ENCODE peak calls at places on chromosomes 3 and 15, in four cellular contexts. One of them, this sample, is unnamed.

GRCh38 chr3:30308131-30308530 is 298.3 kb upstream of the TGFBR2 start:
- DNase-seq in right cardiac atrium: no peak
- DNase-seq in substantia nigra: no peak
- DNase-seq in CD4-positive, alpha-beta memory T cell: no peak
- DNase-seq in this sample: no peak

GRCh38 chr15:98903377-98904018 is 104.1 kb downstream of the PGPEP1L start:
- DNase-seq in right cardiac atrium: no peak
- DNase-seq in substantia nigra: no peak
- DNase-seq in CD4-positive, alpha-beta memory T cell: no peak
- DNase-seq in this sample: no peak

GRCh38 chr3:39911465-39912309 is 102.3 kb downstream of the MYRIP start:
- DNase-seq in right cardiac atrium: peak
- DNase-seq in substantia nigra: no peak
- DNase-seq in CD4-positive, alpha-beta memory T cell: no peak
- DNase-seq in this sample: no peak

GRCh38 chr3:159824341-159824740 is 164.3 kb upstream of the IL12A start:
- DNase-seq in right cardiac atrium: no peak
- DNase-seq in substantia nigra: no peak
- DNase-seq in CD4-positive, alpha-beta memory T cell: no peak
- DNase-seq in this sample: no peak

GRCh38 chr3:36258381-36258780 is 121.9 kb upstream of the STAC start:
- DNase-seq in right cardiac atrium: no peak
- DNase-seq in substantia nigra: no peak
- DNase-seq in CD4-positive, alpha-beta memory T cell: no peak
- DNase-seq in this sample: no peak

GRCh38 chr3:42216820-42217416 is 49.1 kb downstream of the CCK start:
- DNase-seq in right cardiac atrium: no peak
- DNase-seq in substantia nigra: no peak
- DNase-seq in CD4-positive, alpha-beta memory T cell: peak
- DNase-seq in this sample: no peak

GRCh38 chr3:37445163-37445562 is 270.8 kb upstream of the LRRFIP2 start:
- DNase-seq in right cardiac atrium: no peak
- DNase-seq in substantia nigra: no peak
- DNase-seq in CD4-positive, alpha-beta memory T cell: no peak
- DNase-seq in this sample: no peak

GRCh38 chr3:177731644-177732268 is 534.5 kb upstream of the TBL1XR1 start:
- DNase-seq in right cardiac atrium: no peak
- DNase-seq in substantia nigra: no peak
- DNase-seq in CD4-positive, alpha-beta memory T cell: no peak
- DNase-seq in this sample: no peak

GRCh38 chr3:122982202-122983185 is 45.1 kb downstream of the SEMA5B start:
- DNase-seq in right cardiac atrium: peak
- DNase-seq in substantia nigra: peak
- DNase-seq in CD4-positive, alpha-beta memory T cell: no peak
- DNase-seq in this sample: peak

GRCh38 chr3:8254489-8254888 is 247.1 kb upstream of the LMCD1 start:
- DNase-seq in right cardiac atrium: no peak
- DNase-seq in substantia nigra: no peak
- DNase-seq in CD4-positive, alpha-beta memory T cell: no peak
- DNase-seq in this sample: no peak

GRCh38 chr3:191502583-191502982 is 41.6 kb downstream of the PYDC2 start:
- DNase-seq in right cardiac atrium: no peak
- DNase-seq in substantia nigra: no peak
- DNase-seq in CD4-positive, alpha-beta memory T cell: no peak
- DNase-seq in this sample: no peak

GRCh38 chr3:107760141-107760540 is 237.4 kb downstream of the BBX start:
- DNase-seq in right cardiac atrium: no peak
- DNase-seq in substantia nigra: no peak
- DNase-seq in CD4-positive, alpha-beta memory T cell: no peak
- DNase-seq in this sample: no peak

GRCh38 chr3:127759826-127760225 is 62.5 kb downstream of the MGLL start:
- DNase-seq in right cardiac atrium: peak
- DNase-seq in substantia nigra: no peak
- DNase-seq in CD4-positive, alpha-beta memory T cell: no peak
- DNase-seq in this sample: no peak

GRCh38 chr3:155190686-155191085 is 102.8 kb downstream of the STRIT1 start:
- DNase-seq in right cardiac atrium: no peak
- DNase-seq in substantia nigra: no peak
- DNase-seq in CD4-positive, alpha-beta memory T cell: no peak
- DNase-seq in this sample: no peak

GRCh38 chr3:170697803-170698350 is 112.0 kb upstream of the SLC7A14 start:
- DNase-seq in right cardiac atrium: no peak
- DNase-seq in substantia nigra: no peak
- DNase-seq in CD4-positive, alpha-beta memory T cell: no peak
- DNase-seq in this sample: no peak

GRCh38 chr3:152834354-152835310 is at the start of gene P2RY1:
- DNase-seq in right cardiac atrium: peak
- DNase-seq in substantia nigra: peak
- DNase-seq in CD4-positive, alpha-beta memory T cell: no peak
- DNase-seq in this sample: peak

GRCh38 chr3:152833089-152833488 is 1.8 kb upstream of the P2RY1 start:
- DNase-seq in right cardiac atrium: no peak
- DNase-seq in substantia nigra: no peak
- DNase-seq in CD4-positive, alpha-beta memory T cell: no peak
- DNase-seq in this sample: no peak

GRCh38 chr3:152836269-152836668 is 1.3 kb downstream of the P2RY1 start:
- DNase-seq in right cardiac atrium: no peak
- DNase-seq in substantia nigra: no peak
- DNase-seq in CD4-positive, alpha-beta memory T cell: no peak
- DNase-seq in this sample: no peak

GRCh38 chr3:152832046-152832445 is 2.9 kb upstream of the P2RY1 start:
- DNase-seq in right cardiac atrium: no peak
- DNase-seq in substantia nigra: no peak
- DNase-seq in CD4-positive, alpha-beta memory T cell: no peak
- DNase-seq in this sample: no peak

DNA sequence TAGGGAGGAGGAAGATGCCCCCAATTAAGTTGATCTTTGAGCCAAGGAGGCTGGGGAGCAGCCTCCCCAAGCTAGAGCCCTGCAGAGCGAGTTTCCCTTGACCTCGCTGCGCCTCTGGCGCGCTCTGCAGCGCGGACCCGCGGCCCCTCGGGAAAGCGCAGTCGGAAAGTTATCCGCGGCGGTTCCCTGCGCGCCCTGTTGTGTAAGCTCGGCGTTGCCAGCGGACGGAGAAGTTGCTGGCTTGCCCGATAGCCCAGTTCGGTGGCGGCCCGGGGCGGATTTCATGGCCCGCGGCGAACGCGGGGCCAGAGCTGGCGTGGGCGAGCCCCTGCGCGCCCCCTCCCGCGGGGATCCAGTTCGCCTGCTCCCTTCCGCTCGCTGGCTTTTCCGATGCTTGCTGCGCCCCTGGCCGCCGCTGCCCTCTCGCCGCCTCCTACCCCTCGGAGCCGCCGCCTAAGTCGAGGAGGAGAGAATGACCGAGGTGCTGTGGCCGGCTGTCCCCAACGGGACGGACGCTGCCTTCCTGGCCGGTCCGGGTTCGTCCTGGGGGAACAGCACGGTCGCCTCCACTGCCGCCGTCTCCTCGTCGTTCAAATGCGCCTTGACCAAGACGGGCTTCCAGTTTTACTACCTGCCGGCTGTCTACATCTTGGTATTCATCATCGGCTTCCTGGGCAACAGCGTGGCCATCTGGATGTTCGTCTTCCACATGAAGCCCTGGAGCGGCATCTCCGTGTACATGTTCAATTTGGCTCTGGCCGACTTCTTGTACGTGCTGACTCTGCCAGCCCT is 576 bp downstream of the P2RY1 start:
- DNase-seq in right cardiac atrium: peak
- DNase-seq in substantia nigra: peak
- DNase-seq in CD4-positive, alpha-beta memory T cell: no peak
- DNase-seq in this sample: peak
- H3K27ac ChIP-seq in right cardiac atrium: peak
- H3K27ac ChIP-seq in substantia nigra: no peak
- H3K27ac ChIP-seq in CD4-positive, alpha-beta memory T cell: no peak
- H3K27ac ChIP-seq in this sample: peak

GRCh38 chr3:52248816-52249547 is 3.4 kb downstream of the PPM1M start:
- DNase-seq in right cardiac atrium: peak
- DNase-seq in substantia nigra: peak
- DNase-seq in CD4-positive, alpha-beta memory T cell: no peak
- DNase-seq in this sample: no peak

GRCh38 chr3:52248165-52248541 is 2.6 kb downstream of the PPM1M start:
- DNase-seq in right cardiac atrium: peak
- DNase-seq in substantia nigra: no peak
- DNase-seq in CD4-positive, alpha-beta memory T cell: no peak
- DNase-seq in this sample: no peak

GRCh38 chr3:52246728-52247454 is 1.3 kb downstream of the PPM1M start:
- DNase-seq in right cardiac atrium: peak
- DNase-seq in substantia nigra: no peak
- DNase-seq in CD4-positive, alpha-beta memory T cell: peak
- DNase-seq in this sample: no peak

GRCh38 chr3:52246264-52246620 is 683 bp downstream of the PPM1M start:
- DNase-seq in right cardiac atrium: no peak
- DNase-seq in substantia nigra: no peak
- DNase-seq in CD4-positive, alpha-beta memory T cell: no peak
- DNase-seq in this sample: no peak

DNA sequence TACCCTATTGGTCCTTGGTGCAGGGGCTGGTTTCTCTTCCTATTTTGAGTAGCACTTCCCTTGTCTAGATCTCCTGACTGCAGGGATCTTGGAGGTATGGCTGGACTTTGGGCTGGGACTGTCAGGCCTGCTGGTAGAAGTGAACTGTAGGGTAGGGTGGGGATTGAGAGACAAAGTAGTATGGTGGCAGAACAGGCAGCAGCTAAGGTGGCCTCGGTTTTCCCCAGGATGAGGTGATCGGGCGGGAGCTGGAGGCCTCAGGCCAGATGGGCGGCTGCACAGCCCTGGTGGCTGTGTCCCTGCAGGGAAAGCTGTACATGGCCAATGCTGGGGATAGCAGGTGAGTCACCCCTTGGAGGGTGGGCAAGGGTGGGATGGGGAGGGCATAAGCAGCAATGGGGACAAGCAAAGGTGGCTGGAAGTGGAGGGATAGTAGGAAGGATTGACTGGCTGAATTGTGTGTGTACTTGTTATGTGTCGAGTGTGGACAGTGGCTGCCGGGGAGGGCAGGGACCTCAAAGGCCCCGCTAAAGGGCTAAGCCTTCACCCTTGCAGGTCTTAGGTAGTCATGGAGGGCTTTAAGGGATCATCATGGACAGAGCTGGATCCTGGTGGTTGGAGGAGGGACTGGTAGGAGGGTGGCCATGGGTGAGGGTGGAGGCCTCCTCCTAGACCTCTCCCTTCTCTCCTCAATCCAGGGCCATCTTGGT is 2.1 kb downstream of the PPM1M start:
- DNase-seq in right cardiac atrium: peak
- DNase-seq in substantia nigra: no peak
- DNase-seq in CD4-positive, alpha-beta memory T cell: no peak
- DNase-seq in this sample: no peak
- H3K27ac ChIP-seq in right cardiac atrium: no peak
- H3K27ac ChIP-seq in substantia nigra: no peak
- H3K27ac ChIP-seq in CD4-positive, alpha-beta memory T cell: peak
- H3K27ac ChIP-seq in this sample: no peak

GRCh38 chr3:188352196-188352927 is 198.4 kb downstream of the LPP start:
- DNase-seq in right cardiac atrium: no peak
- DNase-seq in substantia nigra: no peak
- DNase-seq in CD4-positive, alpha-beta memory T cell: no peak
- DNase-seq in this sample: no peak
- H3K27ac ChIP-seq in right cardiac atrium: peak
- H3K27ac ChIP-seq in substantia nigra: no peak
- H3K27ac ChIP-seq in CD4-positive, alpha-beta memory T cell: no peak
- H3K27ac ChIP-seq in this sample: no peak

DNA sequence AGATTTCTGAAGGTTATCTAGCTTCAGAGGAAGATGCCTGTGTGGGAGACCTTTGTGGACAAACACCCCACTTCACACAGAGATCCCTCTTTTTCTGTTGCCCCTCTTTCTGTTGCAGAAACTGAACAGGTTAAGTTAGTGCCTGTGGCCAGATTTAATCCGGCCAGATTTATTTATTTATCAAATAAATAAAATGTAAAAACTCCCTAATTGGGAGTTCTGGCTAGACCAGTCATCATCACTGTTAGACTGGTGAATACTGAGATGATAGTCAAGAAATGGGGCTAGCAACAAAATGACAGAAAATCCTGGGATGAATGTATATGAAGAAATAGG is 1.2 kb upstream of the TBC1D5 start:
- DNase-seq in right cardiac atrium: no peak
- DNase-seq in substantia nigra: no peak
- DNase-seq in CD4-positive, alpha-beta memory T cell: no peak
- DNase-seq in this sample: no peak
- H3K27ac ChIP-seq in right cardiac atrium: no peak
- H3K27ac ChIP-seq in substantia nigra: peak
- H3K27ac ChIP-seq in CD4-positive, alpha-beta memory T cell: peak
- H3K27ac ChIP-seq in this sample: peak

GRCh38 chr15:78457101-78457500 is 19.1 kb downstream of the IREB2 start:
- DNase-seq in right cardiac atrium: no peak
- DNase-seq in substantia nigra: no peak
- DNase-seq in CD4-positive, alpha-beta memory T cell: no peak
- DNase-seq in this sample: no peak
- H3K27ac ChIP-seq in right cardiac atrium: no peak
- H3K27ac ChIP-seq in substantia nigra: no peak
- H3K27ac ChIP-seq in CD4-positive, alpha-beta memory T cell: no peak
- H3K27ac ChIP-seq in this sample: peak

GRCh38 chr15:39144613-39145012 is 436.3 kb upstream of the THBS1 start:
- DNase-seq in right cardiac atrium: no peak
- DNase-seq in substantia nigra: no peak
- DNase-seq in CD4-positive, alpha-beta memory T cell: no peak
- DNase-seq in this sample: no peak
- H3K27ac ChIP-seq in right cardiac atrium: no peak
- H3K27ac ChIP-seq in substantia nigra: no peak
- H3K27ac ChIP-seq in CD4-positive, alpha-beta memory T cell: no peak
- H3K27ac ChIP-seq in this sample: no peak

GRCh38 chr3:1775321-1775720 is 323.3 kb upstream of the CNTN4 start:
- DNase-seq in right cardiac atrium: no peak
- DNase-seq in substantia nigra: no peak
- DNase-seq in CD4-positive, alpha-beta memory T cell: no peak
- DNase-seq in this sample: no peak

GRCh38 chr3:1773679-1774078 is 325.0 kb upstream of the CNTN4 start:
- DNase-seq in right cardiac atrium: no peak
- DNase-seq in substantia nigra: no peak
- DNase-seq in CD4-positive, alpha-beta memory T cell: no peak
- DNase-seq in this sample: no peak

DNA sequence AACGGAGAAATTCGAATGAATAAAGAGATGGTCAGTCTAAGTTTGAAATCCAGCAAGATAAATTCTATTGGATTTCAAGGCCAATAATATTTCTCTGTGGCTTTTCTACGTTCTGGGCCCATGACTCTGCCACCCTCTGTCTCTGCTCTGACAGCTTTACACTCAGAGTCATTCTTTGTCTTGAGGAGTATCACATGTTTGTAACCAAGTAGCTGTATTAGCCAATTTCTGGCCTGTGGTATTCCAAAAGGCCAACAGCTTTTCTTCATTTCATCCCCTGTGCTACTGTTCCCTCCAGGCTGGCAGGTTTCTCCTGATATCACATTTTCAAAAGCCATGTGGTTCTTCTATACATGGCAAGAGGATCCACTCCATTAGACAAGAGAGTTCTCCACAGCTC is 324.1 kb upstream of the CNTN4 start:
- DNase-seq in right cardiac atrium: no peak
- DNase-seq in substantia nigra: no peak
- DNase-seq in CD4-positive, alpha-beta memory T cell: no peak
- DNase-seq in this sample: no peak
- H3K27ac ChIP-seq in right cardiac atrium: no peak
- H3K27ac ChIP-seq in substantia nigra: no peak
- H3K27ac ChIP-seq in CD4-positive, alpha-beta memory T cell: no peak
- H3K27ac ChIP-seq in this sample: no peak

This sample was measured in caudate nucleus.